ENCODE peak calls at places on chromosomes 2 and 18, in ten cellular contexts. X, A, Q, E, F, V, M, C, S and N are unnamed samples.

GRCh38 chr2:165528691-165529090 is 59.2 kb downstream of the CSRNP3 start:
- DNase-seq in Q (no peak), C (no peak), F (no peak), A (no peak), M (no peak), E (no peak), V (no peak), X (no peak), S (no peak), N (no peak)

GRCh38 chr2:238987352-238987981 is 139.6 kb downstream of the TWIST2 start:
- DNase-seq in E (no peak), A (no peak), M (no peak), Q (peak; percentile 63), F (no peak), X (no peak), S (peak; percentile 10), C (no peak), V (no peak), N (no peak)

GRCh38 chr18:32469190-32469611 is 1.5 kb downstream of the GAREM1 start:
- DNase-seq in M (no peak), S (no peak), X (no peak), A (peak; percentile 58), Q (peak; percentile 48), E (no peak), F (peak; percentile 10), V (peak; percentile 26), C (no peak), N (no peak)

GRCh38 chr2:23390152-23390551 is 5.2 kb downstream of the KLHL29 start:
- DNase-seq in F (no peak), Q (no peak), V (peak; percentile 32), A (peak; percentile 8), M (no peak), E (no peak), S (no peak), X (no peak), C (no peak), N (no peak)

GRCh38 chr2:47190188-47190818 is 35.2 kb upstream of the STPG4 start:
- DNase-seq in V (no peak), F (no peak), M (no peak), E (peak; percentile 72), Q (no peak), C (no peak), S (no peak), X (no peak), A (peak; percentile 83), N (no peak)

GRCh38 chr2:235512699-235513053 is 18.8 kb downstream of the AGAP1 start:
- DNase-seq in C (no peak), Q (no peak), E (no peak), F (no peak), X (no peak), A (no peak), V (no peak), M (no peak), S (no peak), N (no peak)

GRCh38 chr2:161570424-161571050 is 53.7 kb upstream of the SLC4A10 start:
- DNase-seq in Q (peak; percentile 36), C (no peak), E (no peak), F (no peak), A (peak; percentile 3), M (no peak), X (no peak), V (no peak), S (no peak), N (no peak)

GRCh38 chr2:220811952-220812570 is 760.0 kb downstream of the EPHA4 start:
- DNase-seq in A (peak; percentile 20), F (no peak), E (peak; percentile 68), C (no peak), Q (no peak), S (no peak), V (no peak), X (no peak), M (no peak), N (no peak)

GRCh38 chr2:10260130-10260529 is 42.6 kb upstream of the HPCAL1 start:
- DNase-seq in X (no peak), M (no peak), C (no peak), F (no peak), Q (no peak), E (no peak), V (no peak), A (no peak), S (no peak), N (no peak)

GRCh38 chr2:74999464-74999863 is 41.0 kb downstream of the POLE4 start:
- DNase-seq in Q (peak; percentile 22), E (no peak), X (no peak), M (no peak), C (no peak), F (no peak), V (no peak), A (no peak), S (no peak), N (no peak)

GRCh38 chr2:43539991-43540860 is 55.6 kb downstream of the THADA start:
- DNase-seq in S (peak; percentile 95), M (no peak), E (peak; percentile 6), X (no peak), V (no peak), A (peak; percentile 100), Q (no peak), F (no peak), C (no peak), N (no peak)